ENCODE peak calls at places on chromosomes 13 and 19, in six cellular contexts. A is prostate gland, T is fibroblast of mammary gland, D is PC-9, W is aorta, G is fibroblast of lung. S is an unnamed sample.
A peak's percentile ranks its signal among the peaks of the same experiment; 100 is the strongest.

GRCh38 chr13:109703250-109703649 is 83.1 kb downstream of the IRS2 start:
- DNase-seq in T (no peak), A (no peak), G (no peak), W (no peak), D (no peak), S (no peak)

GRCh38 chr19:5022066-5022860 is 53.4 kb downstream of the KDM4B start:
- DNase-seq in W (no peak), G (no peak), A (no peak), D (no peak), T (no peak), S (no peak)

GRCh38 chr19:35266904-35267817 is 1.6 kb upstream of the USF2 start:
- DNase-seq in D (peak; percentile 39), T (peak; percentile 7), W (peak; percentile 69), A (peak; percentile 33), G (no peak), S (peak; percentile 35)

GRCh38 chr19:7326105-7326877 is 22.4 kb upstream of the ARHGEF18 start:
- DNase-seq in G (no peak), A (no peak), T (peak; percentile 36), D (no peak), W (no peak), S (peak; percentile 53)

GRCh38 chr19:8484331-8484894 is 18.0 kb downstream of the PRAM1 start:
- DNase-seq in D (no peak), G (no peak), T (no peak), W (peak; percentile 81), A (no peak), S (peak; percentile 39)

GRCh38 chr13:75636339-75637095 is 387 bp downstream of the LMO7 start:
- DNase-seq in W (peak; percentile 58), D (peak; percentile 47), G (peak; percentile 51), A (no peak), T (no peak), S (peak; percentile 39)

GRCh38 chr13:95643471-95643813 is 1.1 kb downstream of the DZIP1 start:
- DNase-seq in A (no peak), D (no peak), W (no peak), G (peak; percentile 56), T (peak; percentile 54), S (no peak)

GRCh38 chr13:33971305-33971819 is 153.4 kb downstream of the RFC3 start:
- DNase-seq in W (no peak), A (no peak), D (no peak), G (no peak), T (no peak), S (no peak)

GRCh38 chr19:7679017-7679720 is 1.5 kb upstream of the TRAPPC5 start:
- DNase-seq in D (no peak), G (no peak), T (no peak), A (peak; percentile 17), W (peak; percentile 55), S (peak; percentile 36)

GRCh38 chr19:19444694-19445155 is 39.2 kb downstream of the GATAD2A start:
- DNase-seq in A (no peak), G (peak; percentile 40), W (peak; percentile 65), D (no peak), T (peak; percentile 30), S (peak; percentile 23)

GRCh38 chr13:83498486-83499190 is 383.6 kb downstream of the SLITRK1 start:
- DNase-seq in D (no peak), A (no peak), W (no peak), T (peak; percentile 79), G (peak; percentile 51), S (no peak)

GRCh38 chr19:3981736-3982681 is 3.3 kb downstream of the EEF2 start:
- DNase-seq in A (no peak), T (no peak), D (no peak), G (no peak), W (peak; percentile 43), S (no peak)

GRCh38 chr13:38933786-38934185 is 56.8 kb downstream of the STOML3 start:
- DNase-seq in G (no peak), D (no peak), A (no peak), T (no peak), W (no peak), S (no peak)

GRCh38 chr13:45781553-45782326 is 69.8 kb downstream of the SIAH3 start:
- DNase-seq in T (peak; percentile 2), W (no peak), G (peak; percentile 47), A (no peak), D (no peak), S (peak; percentile 65)

GRCh38 chr19:11127905-11128304 is 27.7 kb downstream of the SPC24 start:
- DNase-seq in T (no peak), G (no peak), A (no peak), D (no peak), W (no peak), S (no peak)

GRCh38 chr19:32526895-32527294 is 54.1 kb upstream of the PDCD5 start:
- DNase-seq in T (no peak), A (no peak), W (no peak), G (no peak), D (no peak), S (no peak)

GRCh38 chr13:66689037-66689619 is 541.0 kb downstream of the PCDH9 start:
- DNase-seq in G (peak; percentile 10), W (no peak), D (no peak), A (no peak), T (peak; percentile 11), S (no peak)

DNA sequence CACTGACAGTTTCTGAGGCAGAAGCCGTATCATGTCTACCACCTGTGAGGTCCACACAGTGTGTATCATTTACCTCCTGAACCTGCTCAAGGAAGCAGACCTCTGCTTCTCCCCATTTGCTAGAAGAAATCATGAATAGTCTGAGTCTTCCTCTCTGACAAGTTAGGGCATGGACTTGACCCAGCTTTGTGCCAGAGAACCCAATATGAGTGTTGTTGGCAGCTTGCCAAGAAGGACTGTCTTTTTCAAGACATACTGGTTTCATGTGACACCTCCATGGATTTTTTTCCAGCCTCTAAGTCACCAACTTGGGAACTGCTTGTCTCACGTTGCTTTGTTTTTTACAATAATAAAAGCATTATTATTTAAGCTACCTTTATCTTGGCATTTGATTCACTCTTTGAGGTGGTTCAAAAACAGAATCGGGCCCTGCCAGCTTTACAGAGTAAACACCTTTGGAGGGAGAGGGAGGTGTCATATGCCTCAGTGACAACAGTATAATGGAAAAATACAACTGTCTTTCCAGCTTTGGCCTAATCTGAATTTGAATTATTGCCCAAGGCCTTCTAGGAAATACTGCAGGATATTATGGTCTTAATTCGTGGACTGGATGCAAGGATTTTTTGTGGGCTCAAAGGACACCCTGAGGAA is 9.6 kb downstream of the ZNF211 start:
- DNase-seq in G (no peak), T (no peak), A (peak; percentile 58), W (no peak), D (no peak), S (no peak)
- H3K4me3 ChIP-seq in G (no peak overlapping the region), T (no peak overlapping the region), A (no peak overlapping the region), W (no peak overlapping the region), D (peak overlapping the region; percentile 13), S (no peak overlapping the region)

DNA sequence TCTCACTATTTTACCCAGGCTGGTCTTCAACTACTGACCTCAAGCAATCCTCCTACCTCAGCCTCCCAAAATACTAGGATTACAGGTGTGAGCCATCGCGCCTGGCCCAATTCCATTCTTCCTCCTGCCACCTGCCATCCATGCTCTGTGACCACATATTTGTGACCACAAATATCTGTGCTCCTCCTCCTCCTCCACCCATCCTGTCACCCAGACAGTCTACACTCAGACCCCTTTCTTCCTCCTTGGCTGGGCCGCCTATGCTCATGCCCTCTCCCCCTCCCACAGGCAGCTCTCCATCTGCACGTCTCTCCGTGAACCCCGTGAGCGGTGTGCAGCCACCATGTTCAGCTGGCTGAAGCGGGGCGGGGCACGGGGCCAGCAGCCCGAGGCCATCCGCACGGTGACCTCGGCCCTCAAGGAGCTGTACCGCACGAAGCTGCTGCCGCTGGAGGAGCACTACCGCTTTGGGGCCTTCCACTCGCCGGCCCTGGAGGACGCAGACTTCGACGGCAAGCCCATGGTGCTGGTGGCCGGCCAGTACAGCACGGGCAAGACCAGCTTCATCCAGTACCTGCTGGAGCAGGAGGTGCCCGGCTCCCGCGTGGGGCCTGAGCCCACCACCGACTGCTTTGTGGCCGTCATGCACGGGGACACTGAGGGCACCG is 3.2 kb downstream of the EHD2 start:
- DNase-seq in T (no peak), W (no peak), G (no peak), D (no peak), A (no peak), S (no peak)
- H3K4me3 ChIP-seq in T (no peak overlapping the region), W (no peak overlapping the region), G (peak overlapping the region; percentile 4), D (no peak overlapping the region), A (no peak overlapping the region), S (no peak overlapping the region)

GRCh38 chr19:17326595-17326966 is 8.1 kb downstream of the ANO8 start:
- DNase-seq in D (peak; percentile 82), A (no peak), W (no peak), T (no peak), G (no peak), S (no peak)

GRCh38 chr19:17325881-17326594 is 8.6 kb downstream of the ANO8 start:
- DNase-seq in G (peak; percentile 36), W (peak; percentile 85), D (no peak), A (peak; percentile 67), T (peak; percentile 59), S (no peak)

GRCh38 chr19:17327654-17328516 is 6.8 kb downstream of the ANO8 start:
- DNase-seq in T (no peak), A (peak; percentile 90), G (no peak), D (peak; percentile 86), W (no peak), S (peak; percentile 87)

GRCh38 chr19:17328517-17329060 is 6.1 kb downstream of the ANO8 start:
- DNase-seq in A (no peak), D (no peak), T (no peak), W (no peak), G (no peak), S (no peak)

DNA sequence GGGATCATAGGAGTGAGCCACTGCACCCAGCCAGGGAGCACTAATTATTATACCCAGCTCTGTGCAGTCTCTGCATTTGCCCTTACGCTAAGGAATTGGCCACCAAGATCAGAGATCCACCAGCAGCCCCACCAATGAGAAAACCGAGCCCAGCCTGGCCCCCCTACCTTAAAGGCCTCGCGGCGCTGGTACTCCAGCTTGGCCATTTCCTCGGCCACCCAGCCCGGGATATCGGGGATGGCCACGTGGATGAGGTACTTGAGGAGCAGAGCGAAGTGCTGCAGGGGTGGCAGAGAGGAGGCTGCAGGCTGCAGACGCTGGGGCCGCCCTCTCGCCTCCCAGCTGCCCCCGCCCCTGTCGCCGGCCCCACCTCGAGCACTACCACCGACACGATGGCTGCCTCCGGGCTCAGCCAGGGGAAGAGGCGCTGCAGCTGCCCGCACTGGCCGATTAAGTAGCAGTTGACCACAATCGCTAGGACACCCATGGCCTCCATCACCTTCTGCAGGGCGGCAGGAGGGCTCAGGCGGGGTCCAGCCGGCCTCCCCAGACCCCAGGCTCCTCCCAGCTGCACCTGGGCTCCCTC is 7.5 kb downstream of the ANO8 start:
- DNase-seq in A (no peak), G (no peak), W (no peak), T (no peak), D (no peak), S (no peak)
- H3K4me3 ChIP-seq in A (no peak overlapping the region), G (no peak overlapping the region), W (no peak overlapping the region), T (no peak overlapping the region), D (peak overlapping the region; percentile 79), S (no peak overlapping the region)

DNA sequence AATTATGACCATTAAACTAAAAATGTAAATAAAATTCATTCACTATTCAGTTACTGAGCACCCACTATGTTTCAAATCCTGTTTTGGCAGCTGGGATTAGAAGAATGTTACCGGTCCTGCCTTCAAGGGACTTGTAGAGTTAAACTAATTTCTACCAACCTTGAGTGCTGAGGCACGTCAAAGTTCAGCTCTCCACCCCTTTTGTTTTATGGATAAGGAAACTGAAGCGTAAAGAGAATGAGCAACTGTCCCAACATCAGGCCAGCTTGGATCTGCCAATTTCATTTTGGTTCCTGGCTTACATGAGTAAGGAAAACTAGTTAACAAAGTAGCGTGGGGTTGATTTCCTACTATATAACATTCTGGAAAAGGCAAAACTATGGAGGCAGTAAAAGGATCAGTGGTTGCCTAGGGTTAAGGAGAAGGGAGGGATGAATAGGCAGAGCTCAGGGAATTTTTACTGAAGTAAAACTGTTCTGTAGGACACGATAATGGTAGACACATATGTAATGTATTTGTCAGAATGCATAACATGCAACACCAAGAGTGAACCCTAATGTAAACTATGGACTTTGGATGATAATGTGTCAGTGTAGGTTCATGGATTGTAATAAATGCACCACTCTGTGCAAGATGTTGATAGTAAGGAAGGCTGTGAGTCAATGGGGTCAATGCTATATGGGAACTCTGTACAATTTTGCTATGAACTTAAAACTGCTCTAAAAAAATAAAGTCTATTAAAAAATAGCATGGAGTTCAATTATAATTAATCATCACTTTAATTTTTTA is 19.9 kb upstream of the MTIF3 start:
- DNase-seq in T (no peak), A (no peak), G (no peak), D (no peak), W (no peak), S (peak; percentile 88)
- H3K4me3 ChIP-seq in T (no peak overlapping the region), A (no peak overlapping the region), G (no peak overlapping the region), D (no peak overlapping the region), W (no peak overlapping the region), S (no peak overlapping the region)

S was measured in small intestine.